ENCODE peak calls at places on chromosome 6, in seven cellular contexts. One of them, this sample, is unnamed.
A peak's percentile ranks its signal among the peaks of the same experiment; 100 is the strongest.

GRCh38 chr6:11381801-11382513 is 149.5 kb upstream of the NEDD9 start:
- DNase-seq in Peyer's patch: peak; percentile 88
- DNase-seq in endothelial cell: no peak
- DNase-seq in cardiac septum: peak; percentile 83
- DNase-seq in activated naive CD4-positive, alpha-beta T cell: no peak
- DNase-seq in brain microvascular endothelial cell: no peak
- DNase-seq in tibial artery: no peak
- DNase-seq in this sample: no peak

GRCh38 chr6:15715060-15715459 is 52.2 kb upstream of the DTNBP1 start:
- DNase-seq in Peyer's patch: no peak
- DNase-seq in endothelial cell: no peak
- DNase-seq in cardiac septum: no peak
- DNase-seq in activated naive CD4-positive, alpha-beta T cell: no peak
- DNase-seq in brain microvascular endothelial cell: no peak
- DNase-seq in tibial artery: no peak
- DNase-seq in this sample: peak; percentile 44

GRCh38 chr6:155561262-155561970 is 105.8 kb upstream of the NOX3 start:
- DNase-seq in Peyer's patch: no peak
- DNase-seq in endothelial cell: no peak
- DNase-seq in cardiac septum: no peak
- DNase-seq in activated naive CD4-positive, alpha-beta T cell: no peak
- DNase-seq in brain microvascular endothelial cell: no peak
- DNase-seq in tibial artery: no peak
- DNase-seq in this sample: peak; percentile 3

GRCh38 chr6:137571854-137572253 is 77.7 kb upstream of the OLIG3 start:
- DNase-seq in Peyer's patch: peak; percentile 83
- DNase-seq in endothelial cell: peak; percentile 63
- DNase-seq in cardiac septum: no peak
- DNase-seq in activated naive CD4-positive, alpha-beta T cell: no peak
- DNase-seq in brain microvascular endothelial cell: peak; percentile 16
- DNase-seq in tibial artery: no peak
- DNase-seq in this sample: no peak

GRCh38 chr6:130183271-130184222 is 39.2 kb downstream of the SAMD3 start:
- DNase-seq in Peyer's patch: peak; percentile 48
- DNase-seq in endothelial cell: no peak
- DNase-seq in cardiac septum: no peak
- DNase-seq in activated naive CD4-positive, alpha-beta T cell: no peak
- DNase-seq in brain microvascular endothelial cell: no peak
- DNase-seq in tibial artery: no peak
- DNase-seq in this sample: no peak

GRCh38 chr6:134676307-134677281 is 273.3 kb downstream of the ALDH8A1 start:
- DNase-seq in Peyer's patch: peak; percentile 80
- DNase-seq in endothelial cell: no peak
- DNase-seq in cardiac septum: no peak
- DNase-seq in activated naive CD4-positive, alpha-beta T cell: no peak
- DNase-seq in brain microvascular endothelial cell: peak; percentile 33
- DNase-seq in tibial artery: no peak
- DNase-seq in this sample: peak; percentile 29

GRCh38 chr6:36029464-36029863 is 1.9 kb downstream of the MAPK14 start:
- DNase-seq in Peyer's patch: no peak
- DNase-seq in endothelial cell: no peak
- DNase-seq in cardiac septum: no peak
- DNase-seq in activated naive CD4-positive, alpha-beta T cell: no peak
- DNase-seq in brain microvascular endothelial cell: peak; percentile 43
- DNase-seq in tibial artery: no peak
- DNase-seq in this sample: peak; percentile 51

GRCh38 chr6:75526502-75527127 is 33.0 kb upstream of the FILIP1 start:
- DNase-seq in Peyer's patch: peak; percentile 75
- DNase-seq in endothelial cell: peak; percentile 69
- DNase-seq in cardiac septum: no peak
- DNase-seq in activated naive CD4-positive, alpha-beta T cell: no peak
- DNase-seq in brain microvascular endothelial cell: peak; percentile 83
- DNase-seq in tibial artery: peak; percentile 59
- DNase-seq in this sample: peak; percentile 45

GRCh38 chr6:54717849-54718455 is 128.6 kb upstream of the FAM83B start:
- DNase-seq in Peyer's patch: peak; percentile 90
- DNase-seq in endothelial cell: peak; percentile 71
- DNase-seq in cardiac septum: no peak
- DNase-seq in activated naive CD4-positive, alpha-beta T cell: no peak
- DNase-seq in brain microvascular endothelial cell: peak; percentile 59
- DNase-seq in tibial artery: peak; percentile 65
- DNase-seq in this sample: peak; percentile 8

GRCh38 chr6:141467881-141468280 is 664.8 kb upstream of the GJE1 start:
- DNase-seq in Peyer's patch: no peak
- DNase-seq in endothelial cell: no peak
- DNase-seq in cardiac septum: no peak
- DNase-seq in activated naive CD4-positive, alpha-beta T cell: no peak
- DNase-seq in brain microvascular endothelial cell: peak; percentile 67
- DNase-seq in tibial artery: no peak
- DNase-seq in this sample: peak; percentile 91

GRCh38 chr6:166494757-166495486 is 91.6 kb downstream of the RAMACL start:
- DNase-seq in Peyer's patch: no peak
- DNase-seq in endothelial cell: no peak
- DNase-seq in cardiac septum: no peak
- DNase-seq in activated naive CD4-positive, alpha-beta T cell: no peak
- DNase-seq in brain microvascular endothelial cell: no peak
- DNase-seq in tibial artery: no peak
- DNase-seq in this sample: no peak

GRCh38 chr6:130148181-130148580 is 74.6 kb downstream of the SAMD3 start:
- DNase-seq in Peyer's patch: no peak
- DNase-seq in endothelial cell: no peak
- DNase-seq in cardiac septum: no peak
- DNase-seq in activated naive CD4-positive, alpha-beta T cell: no peak
- DNase-seq in brain microvascular endothelial cell: no peak
- DNase-seq in tibial artery: no peak
- DNase-seq in this sample: no peak

GRCh38 chr6:156866181-156866862 is 89.1 kb downstream of the ARID1B start:
- DNase-seq in Peyer's patch: no peak
- DNase-seq in endothelial cell: no peak
- DNase-seq in cardiac septum: no peak
- DNase-seq in activated naive CD4-positive, alpha-beta T cell: no peak
- DNase-seq in brain microvascular endothelial cell: peak; percentile 47
- DNase-seq in tibial artery: no peak
- DNase-seq in this sample: peak; percentile 67

GRCh38 chr6:52049252-52050050 is 38.0 kb downstream of the PKHD1 start:
- DNase-seq in Peyer's patch: no peak
- DNase-seq in endothelial cell: peak; percentile 20
- DNase-seq in cardiac septum: no peak
- DNase-seq in activated naive CD4-positive, alpha-beta T cell: no peak
- DNase-seq in brain microvascular endothelial cell: peak; percentile 3
- DNase-seq in tibial artery: no peak
- DNase-seq in this sample: peak; percentile 8

GRCh38 chr6:10316327-10316726 is 98.5 kb downstream of the TFAP2A start:
- DNase-seq in Peyer's patch: no peak
- DNase-seq in endothelial cell: no peak
- DNase-seq in cardiac septum: no peak
- DNase-seq in activated naive CD4-positive, alpha-beta T cell: no peak
- DNase-seq in brain microvascular endothelial cell: peak; percentile 48
- DNase-seq in tibial artery: no peak
- DNase-seq in this sample: peak; percentile 95

GRCh38 chr6:109381007-109381746 is 1.1 kb downstream of the CD164 start:
- DNase-seq in Peyer's patch: no peak
- DNase-seq in endothelial cell: no peak
- DNase-seq in cardiac septum: no peak
- DNase-seq in activated naive CD4-positive, alpha-beta T cell: no peak
- DNase-seq in brain microvascular endothelial cell: no peak
- DNase-seq in tibial artery: no peak
- DNase-seq in this sample: peak; percentile 33

GRCh38 chr6:157126183-157127098 is 196.9 kb downstream of the TMEM242 start:
- DNase-seq in Peyer's patch: no peak
- DNase-seq in endothelial cell: no peak
- DNase-seq in cardiac septum: no peak
- DNase-seq in activated naive CD4-positive, alpha-beta T cell: no peak
- DNase-seq in brain microvascular endothelial cell: no peak
- DNase-seq in tibial artery: no peak
- DNase-seq in this sample: no peak

GRCh38 chr6:161918608-161919205 is 644.8 kb upstream of the AGPAT4 start:
- DNase-seq in Peyer's patch: no peak
- DNase-seq in endothelial cell: no peak
- DNase-seq in cardiac septum: no peak
- DNase-seq in activated naive CD4-positive, alpha-beta T cell: no peak
- DNase-seq in brain microvascular endothelial cell: no peak
- DNase-seq in tibial artery: no peak
- DNase-seq in this sample: no peak

GRCh38 chr6:124858564-124858963 is 103.7 kb upstream of the RNF217 start:
- DNase-seq in Peyer's patch: no peak
- DNase-seq in endothelial cell: no peak
- DNase-seq in cardiac septum: no peak
- DNase-seq in activated naive CD4-positive, alpha-beta T cell: no peak
- DNase-seq in brain microvascular endothelial cell: no peak
- DNase-seq in tibial artery: no peak
- DNase-seq in this sample: no peak

GRCh38 chr6:80489911-80490635 is 383.6 kb downstream of the BCKDHB start:
- DNase-seq in Peyer's patch: no peak
- DNase-seq in endothelial cell: no peak
- DNase-seq in cardiac septum: no peak
- DNase-seq in activated naive CD4-positive, alpha-beta T cell: no peak
- DNase-seq in brain microvascular endothelial cell: no peak
- DNase-seq in tibial artery: no peak
- DNase-seq in this sample: peak; percentile 23

GRCh38 chr6:145372671-145373123 is 362.6 kb downstream of the EPM2A start:
- DNase-seq in Peyer's patch: no peak
- DNase-seq in endothelial cell: no peak
- DNase-seq in cardiac septum: peak; percentile 80
- DNase-seq in activated naive CD4-positive, alpha-beta T cell: no peak
- DNase-seq in brain microvascular endothelial cell: peak; percentile 16
- DNase-seq in tibial artery: no peak
- DNase-seq in this sample: peak; percentile 22

GRCh38 chr6:123777554-123777953 is 26.1 kb upstream of the NKAIN2 start:
- DNase-seq in Peyer's patch: no peak
- DNase-seq in endothelial cell: no peak
- DNase-seq in cardiac septum: no peak
- DNase-seq in activated naive CD4-positive, alpha-beta T cell: no peak
- DNase-seq in brain microvascular endothelial cell: no peak
- DNase-seq in tibial artery: no peak
- DNase-seq in this sample: no peak

GRCh38 chr6:21984551-21984950 is 312.3 kb downstream of the PRL start:
- DNase-seq in Peyer's patch: no peak
- DNase-seq in endothelial cell: no peak
- DNase-seq in cardiac septum: no peak
- DNase-seq in activated naive CD4-positive, alpha-beta T cell: no peak
- DNase-seq in brain microvascular endothelial cell: no peak
- DNase-seq in tibial artery: no peak
- DNase-seq in this sample: peak; percentile 63

GRCh38 chr6:125421853-125422252 is 120.1 kb upstream of the HDDC2 start:
- DNase-seq in Peyer's patch: no peak
- DNase-seq in endothelial cell: peak; percentile 63
- DNase-seq in cardiac septum: no peak
- DNase-seq in activated naive CD4-positive, alpha-beta T cell: no peak
- DNase-seq in brain microvascular endothelial cell: peak; percentile 85
- DNase-seq in tibial artery: peak; percentile 66
- DNase-seq in this sample: peak; percentile 33